ENCODE peak calls at places on chromosome 7, in five cellular contexts. One of them, this sample, is unnamed.

GRCh38 chr7:17301491-17302101 is 3.1 kb downstream of the AHR start:
- DNase-seq in aorta: no peak
- DNase-seq in colonic mucosa: peak; percentile 67
- DNase-seq in osteoblast: peak; percentile 39
- DNase-seq in transverse colon: peak; percentile 32
- DNase-seq in this sample: peak; percentile 48

GRCh38 chr7:156056548-156056947 is 244.3 kb upstream of the SHH start:
- DNase-seq in colonic mucosa: no peak
- DNase-seq in transverse colon: no peak
- DNase-seq in osteoblast: peak; percentile 13
- DNase-seq in aorta: no peak
- DNase-seq in this sample: no peak

GRCh38 chr7:147022056-147022455 is 905.5 kb downstream of the CNTNAP2 start:
- DNase-seq in osteoblast: peak; percentile 62
- DNase-seq in aorta: no peak
- DNase-seq in colonic mucosa: no peak
- DNase-seq in transverse colon: no peak
- DNase-seq in this sample: no peak

GRCh38 chr7:121591916-121592315 is 195.8 kb upstream of the FAM3C start:
- DNase-seq in colonic mucosa: no peak
- DNase-seq in transverse colon: no peak
- DNase-seq in aorta: no peak
- DNase-seq in osteoblast: no peak
- DNase-seq in this sample: no peak

GRCh38 chr7:18504965-18505364 is 9.4 kb downstream of the HDAC9 start:
- DNase-seq in aorta: no peak
- DNase-seq in osteoblast: no peak
- DNase-seq in transverse colon: no peak
- DNase-seq in colonic mucosa: no peak
- DNase-seq in this sample: no peak

GRCh38 chr7:46186131-46186530 is 265.1 kb upstream of the IGFBP3 start:
- DNase-seq in aorta: no peak
- DNase-seq in osteoblast: no peak
- DNase-seq in transverse colon: no peak
- DNase-seq in colonic mucosa: no peak
- DNase-seq in this sample: no peak

GRCh38 chr7:150357277-150357676 is 11.3 kb upstream of the REPIN1 start:
- DNase-seq in aorta: peak; percentile 64
- DNase-seq in osteoblast: no peak
- DNase-seq in colonic mucosa: no peak
- DNase-seq in transverse colon: no peak
- DNase-seq in this sample: no peak

GRCh38 chr7:78139335-78139734 is 340.8 kb downstream of the PHTF2 start:
- DNase-seq in aorta: no peak
- DNase-seq in transverse colon: no peak
- DNase-seq in osteoblast: peak; percentile 66
- DNase-seq in colonic mucosa: no peak
- DNase-seq in this sample: no peak

GRCh38 chr7:101696-102376 is 90.5 kb upstream of the FAM20C start:
- DNase-seq in colonic mucosa: no peak
- DNase-seq in osteoblast: peak; percentile 65
- DNase-seq in transverse colon: no peak
- DNase-seq in aorta: no peak
- DNase-seq in this sample: no peak

GRCh38 chr7:51019891-51020855 is 237.5 kb upstream of the GRB10 start:
- DNase-seq in aorta: no peak
- DNase-seq in transverse colon: no peak
- DNase-seq in colonic mucosa: no peak
- DNase-seq in osteoblast: no peak
- DNase-seq in this sample: no peak

GRCh38 chr7:148963583-148964509 is 64.5 kb downstream of the PDIA4 start:
- DNase-seq in aorta: no peak
- DNase-seq in colonic mucosa: peak; percentile 47
- DNase-seq in transverse colon: peak; percentile 37
- DNase-seq in osteoblast: no peak
- DNase-seq in this sample: peak; percentile 24

GRCh38 chr7:155206286-155207020 is 91.2 kb upstream of the INSIG1 start:
- DNase-seq in aorta: peak; percentile 82
- DNase-seq in colonic mucosa: peak; percentile 39
- DNase-seq in transverse colon: peak; percentile 56
- DNase-seq in osteoblast: peak; percentile 97
- DNase-seq in this sample: peak; percentile 38

GRCh38 chr7:94701555-94701973 is 45.6 kb upstream of the SGCE start:
- DNase-seq in transverse colon: no peak
- DNase-seq in aorta: no peak
- DNase-seq in osteoblast: peak; percentile 46
- DNase-seq in colonic mucosa: no peak
- DNase-seq in this sample: no peak

GRCh38 chr7:36522453-36523007 is 132.9 kb downstream of the ANLN start:
- DNase-seq in colonic mucosa: no peak
- DNase-seq in transverse colon: no peak
- DNase-seq in aorta: no peak
- DNase-seq in osteoblast: no peak
- DNase-seq in this sample: no peak

GRCh38 chr7:19692111-19692828 is 16.6 kb downstream of the POLR1F start:
- DNase-seq in colonic mucosa: no peak
- DNase-seq in osteoblast: no peak
- DNase-seq in aorta: peak; percentile 75
- DNase-seq in transverse colon: no peak
- DNase-seq in this sample: no peak

GRCh38 chr7:70435634-70436033 is 696.3 kb upstream of the GALNT17 start:
- DNase-seq in colonic mucosa: no peak
- DNase-seq in osteoblast: peak; percentile 65
- DNase-seq in aorta: no peak
- DNase-seq in transverse colon: no peak
- DNase-seq in this sample: no peak

GRCh38 chr7:80542398-80542797 is 30.5 kb upstream of the GNAT3 start:
- DNase-seq in colonic mucosa: no peak
- DNase-seq in transverse colon: no peak
- DNase-seq in osteoblast: peak; percentile 87
- DNase-seq in aorta: no peak
- DNase-seq in this sample: no peak

GRCh38 chr7:133822001-133822641 is 305.0 kb upstream of the LRGUK start:
- DNase-seq in colonic mucosa: no peak
- DNase-seq in aorta: no peak
- DNase-seq in transverse colon: no peak
- DNase-seq in osteoblast: peak; percentile 9
- DNase-seq in this sample: no peak

GRCh38 chr7:140209866-140210609 is 33.3 kb upstream of the KDM7A start:
- DNase-seq in aorta: no peak
- DNase-seq in colonic mucosa: peak; percentile 37
- DNase-seq in osteoblast: no peak
- DNase-seq in transverse colon: peak; percentile 69
- DNase-seq in this sample: no peak
- H3K4me1 ChIP-seq in aorta: no peaks in the 10 kb centered on the region
- H3K4me1 ChIP-seq in colonic mucosa: peaks cover 14% of the 10 kb centered on the region
- H3K4me1 ChIP-seq in osteoblast: peaks cover 13% of the 10 kb centered on the region
- H3K4me1 ChIP-seq in transverse colon: peaks cover 25% of the 10 kb centered on the region
- H3K4me1 ChIP-seq in this sample: peaks cover 6% of the 10 kb centered on the region

GRCh38 chr7:129832282-129832681 is 120.5 kb downstream of the UBE2H start:
- DNase-seq in colonic mucosa: peak; percentile 30
- DNase-seq in transverse colon: no peak
- DNase-seq in osteoblast: no peak
- DNase-seq in aorta: no peak
- DNase-seq in this sample: no peak
- H3K27ac ChIP-seq in colonic mucosa: no peak overlapping the region
- H3K27ac ChIP-seq in transverse colon: peak overlapping the region; percentile 62
- H3K27ac ChIP-seq in osteoblast: peak overlapping the region; percentile 93
- H3K27ac ChIP-seq in aorta: peak overlapping the region; percentile 28
- H3K27ac ChIP-seq in this sample: no peak overlapping the region

GRCh38 chr7:74449809-74450397 is 3.8 kb upstream of the GTF2IRD1 start:
- DNase-seq in transverse colon: peak; percentile 66
- DNase-seq in colonic mucosa: peak; percentile 83
- DNase-seq in aorta: no peak
- DNase-seq in osteoblast: peak; percentile 95
- DNase-seq in this sample: peak; percentile 58

GRCh38 chr7:74453321-74454011 is at the start of gene GTF2IRD1:
- DNase-seq in aorta: peak; percentile 88
- DNase-seq in osteoblast: peak; percentile 99
- DNase-seq in colonic mucosa: peak; percentile 74
- DNase-seq in transverse colon: peak; percentile 78
- DNase-seq in this sample: peak; percentile 58

GRCh38 chr7:74454948-74455804 is 1.5 kb downstream of the GTF2IRD1 start:
- DNase-seq in colonic mucosa: peak; percentile 70
- DNase-seq in transverse colon: peak; percentile 68
- DNase-seq in aorta: no peak
- DNase-seq in osteoblast: peak; percentile 83
- DNase-seq in this sample: peak; percentile 88

GRCh38 chr7:74454059-74454947 is 597 bp downstream of the GTF2IRD1 start:
- DNase-seq in colonic mucosa: no peak
- DNase-seq in osteoblast: peak; percentile 86
- DNase-seq in aorta: no peak
- DNase-seq in transverse colon: no peak
- DNase-seq in this sample: no peak

DNA sequence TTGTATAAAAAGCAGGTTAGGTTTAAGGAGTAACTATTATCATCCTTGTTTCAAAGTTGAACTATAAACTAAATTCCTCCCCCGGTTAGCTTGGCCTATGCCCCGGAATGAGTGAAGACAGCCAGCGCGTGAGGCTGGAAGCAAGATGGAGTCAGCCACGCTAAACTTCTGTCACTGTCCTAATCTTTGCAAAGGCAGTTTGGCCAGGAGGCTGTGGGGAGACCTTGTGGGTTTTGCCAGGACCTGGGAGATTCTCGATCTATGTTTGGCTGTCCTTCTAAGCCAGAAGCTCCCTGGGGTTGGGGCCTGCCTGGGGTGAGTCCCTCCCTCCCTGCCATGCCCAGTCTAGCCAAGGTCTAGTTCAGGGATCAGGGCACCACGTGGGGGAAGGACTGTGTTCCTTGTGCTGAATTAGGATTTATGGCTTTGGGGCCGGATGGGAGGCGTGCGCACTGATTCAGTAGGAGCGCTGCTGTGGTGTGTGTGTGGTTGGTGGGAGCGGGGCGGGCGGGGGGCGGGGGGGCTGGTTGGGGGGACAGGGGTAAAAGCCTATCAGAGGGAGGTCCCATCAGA is 872 bp upstream of the GTF2IRD1 start:
- DNase-seq in colonic mucosa: peak; percentile 81
- DNase-seq in transverse colon: peak; percentile 63
- DNase-seq in osteoblast: peak; percentile 96
- DNase-seq in aorta: no peak
- DNase-seq in this sample: peak; percentile 77
- H3K4me3 ChIP-seq in colonic mucosa: peak overlapping the region; percentile 64
- H3K4me3 ChIP-seq in transverse colon: peak overlapping the region; percentile 81
- H3K4me3 ChIP-seq in osteoblast: peak overlapping the region; percentile 79
- H3K4me3 ChIP-seq in aorta: no peak overlapping the region
- H3K4me3 ChIP-seq in this sample: no peak overlapping the region

GRCh38 chr7:151506901-151507382 is 12.8 kb downstream of the RHEB start:
- DNase-seq in transverse colon: no peak
- DNase-seq in colonic mucosa: no peak
- DNase-seq in osteoblast: no peak
- DNase-seq in aorta: no peak
- DNase-seq in this sample: no peak
- H3K4me1 ChIP-seq in transverse colon: peaks cover 15% of the 10 kb centered on the region
- H3K4me1 ChIP-seq in colonic mucosa: no peaks in the 10 kb centered on the region
- H3K4me1 ChIP-seq in osteoblast: peaks cover 24% of the 10 kb centered on the region
- H3K4me1 ChIP-seq in aorta: peaks cover 13% of the 10 kb centered on the region
- H3K4me1 ChIP-seq in this sample: no peaks in the 10 kb centered on the region

This sample was measured in small intestine.